ENCODE peak calls at places on chromosomes 7 and 10, in ten cellular contexts. E, P, B, M, H, O, K, R, Z and S are unnamed samples.

GRCh38 chr10:19169684-19170083 is 121.1 kb downstream of the MALRD1 start:
- DNase-seq in E (no peak), P (no peak), B (no peak), M (peak), H (no peak), O (no peak), K (no peak), R (no peak), Z (no peak), S (no peak)

GRCh38 chr10:129105266-129105665 is 361.8 kb upstream of the MGMT start:
- DNase-seq in E (no peak), P (no peak), B (no peak), M (no peak), H (no peak), O (no peak), K (no peak), R (no peak), Z (no peak), S (no peak)

GRCh38 chr7:1569016-1569415 is 816 bp downstream of the PSMG3 start:
- DNase-seq in E (no peak), P (no peak), B (no peak), M (no peak), H (no peak), O (no peak), K (no peak), R (peak), Z (no peak), S (no peak)

GRCh38 chr10:14904316-14904732 is 25.7 kb downstream of the SUV39H2 start:
- DNase-seq in E (no peak), P (no peak), B (no peak), M (peak), H (no peak), O (peak), K (no peak), R (peak), Z (no peak), S (no peak)

GRCh38 chr7:24728503-24729364 is 28.5 kb downstream of the GSDME start:
- DNase-seq in E (no peak), P (no peak), B (peak), M (no peak), H (no peak), O (no peak), K (no peak), R (no peak), Z (no peak), S (no peak)

GRCh38 chr10:34690403-34691049 is 124.6 kb downstream of the PARD3 start:
- DNase-seq in E (no peak), P (no peak), B (no peak), M (no peak), H (no peak), O (no peak), K (no peak), R (no peak), Z (no peak), S (no peak)

GRCh38 chr7:97090761-97091353 is 26.6 kb upstream of the SDHAF3 start:
- DNase-seq in E (no peak), P (no peak), B (no peak), M (no peak), H (no peak), O (no peak), K (no peak), R (no peak), Z (no peak), S (no peak)

GRCh38 chr10:24313233-24313632 is 104.3 kb downstream of the KIAA1217 start:
- DNase-seq in E (no peak), P (no peak), B (no peak), M (no peak), H (no peak), O (no peak), K (no peak), R (no peak), Z (no peak), S (no peak)

GRCh38 chr10:61673360-61673759 is 10.6 kb downstream of the CABCOCO1 start:
- DNase-seq in E (no peak), P (no peak), B (no peak), M (no peak), H (no peak), O (no peak), K (no peak), R (no peak), Z (no peak), S (no peak)

GRCh38 chr7:134016223-134016941 is 110.8 kb upstream of the LRGUK start:
- DNase-seq in E (no peak), P (no peak), B (no peak), M (peak), H (no peak), O (peak), K (no peak), R (no peak), Z (no peak), S (no peak)

GRCh38 chr10:13294156-13294555 is 5.7 kb downstream of the PHYH start:
- DNase-seq in E (no peak), P (no peak), B (no peak), M (no peak), H (no peak), O (no peak), K (no peak), R (no peak), Z (no peak), S (no peak)

GRCh38 chr7:139914861-139915300 is 85.8 kb downstream of the TBXAS1 start:
- DNase-seq in E (no peak), P (no peak), B (no peak), M (no peak), H (no peak), O (no peak), K (no peak), R (no peak), Z (no peak), S (no peak)

GRCh38 chr7:155602156-155602555 is 42.3 kb upstream of the RBM33 start:
- DNase-seq in E (no peak), P (no peak), B (no peak), M (no peak), H (no peak), O (no peak), K (no peak), R (no peak), Z (no peak), S (no peak)

GRCh38 chr7:76191783-76192240 is 9.9 kb upstream of the SRRM3 start:
- DNase-seq in E (no peak), P (no peak), B (no peak), M (peak), H (no peak), O (peak), K (no peak), R (peak), Z (no peak), S (no peak)

GRCh38 chr10:46175311-46175710 is 111.5 kb upstream of the ANTXRL start:
- DNase-seq in E (no peak), P (no peak), B (no peak), M (no peak), H (no peak), O (no peak), K (no peak), R (no peak), Z (no peak), S (no peak)

GRCh38 chr7:66269978-66270377 is 64.8 kb downstream of the TPST1 start:
- DNase-seq in E (no peak), P (peak), B (no peak), M (no peak), H (no peak), O (no peak), K (no peak), R (no peak), Z (no peak), S (no peak)

GRCh38 chr7:30879139-30880089 is 32.2 kb upstream of the AQP1 start:
- DNase-seq in E (no peak), P (no peak), B (no peak), M (no peak), H (no peak), O (no peak), K (no peak), R (no peak), Z (no peak), S (no peak)

GRCh38 chr10:4828005-4828404 is 2.0 kb downstream of the AKR1E2 start:
- DNase-seq in E (no peak), P (no peak), B (no peak), M (no peak), H (no peak), O (no peak), K (no peak), R (peak), Z (no peak), S (no peak)

GRCh38 chr7:139092090-139092796 is 17.3 kb downstream of the ZC3HAV1 start:
- DNase-seq in E (no peak), P (no peak), B (no peak), M (no peak), H (no peak), O (no peak), K (no peak), R (no peak), Z (no peak), S (no peak)

GRCh38 chr10:13816195-13816926 is 229.6 kb downstream of the PRPF18 start:
- DNase-seq in E (no peak), P (peak), B (peak), M (no peak), H (peak), O (no peak), K (no peak), R (no peak), Z (no peak), S (no peak)

GRCh38 chr7:37943905-37944736 is 23.7 kb downstream of the EPDR1 start:
- DNase-seq in E (no peak), P (no peak), B (no peak), M (peak), H (no peak), O (no peak), K (no peak), R (no peak), Z (peak), S (no peak)

GRCh38 chr7:104416866-104417393 is 88.5 kb downstream of the LHFPL3 start:
- DNase-seq in E (no peak), P (no peak), B (no peak), M (no peak), H (no peak), O (no peak), K (no peak), R (no peak), Z (no peak), S (no peak)

GRCh38 chr7:142950235-142950634 is 11.0 kb downstream of the LLCFC1 start:
- DNase-seq in E (no peak), P (no peak), B (no peak), M (no peak), H (no peak), O (no peak), K (no peak), R (no peak), Z (no peak), S (no peak)

GRCh38 chr7:22765609-22766008 is 38.6 kb downstream of the IL6 start:
- DNase-seq in E (no peak), P (no peak), B (no peak), M (no peak), H (no peak), O (no peak), K (peak), R (no peak), Z (peak), S (no peak)

GRCh38 chr10:484441-484924 is 205.0 kb downstream of the DIP2C start:
- DNase-seq in E (peak), P (no peak), B (no peak), M (no peak), H (no peak), O (no peak), K (peak), R (no peak), Z (no peak), S (no peak)

GRCh38 chr10:123069271-123069670 is 60.5 kb downstream of the ACADSB start:
- DNase-seq in E (no peak), P (no peak), B (no peak), M (no peak), H (no peak), O (no peak), K (no peak), R (no peak), Z (no peak), S (no peak)

GRCh38 chr7:35800718-35801391 is at the start of gene SEPTIN7:
- DNase-seq in E (peak), P (peak), B (peak), M (peak), H (peak), O (peak), K (peak), R (peak), Z (peak), S (peak)

GRCh38 chr7:35802649-35803048 is 1.8 kb downstream of the SEPTIN7 start:
- DNase-seq in E (no peak), P (no peak), B (no peak), M (peak), H (no peak), O (no peak), K (no peak), R (peak), Z (no peak), S (no peak)

GRCh38 chr7:35802102-35802466 is 1.2 kb downstream of the SEPTIN7 start:
- DNase-seq in E (no peak), P (no peak), B (no peak), M (no peak), H (no peak), O (no peak), K (no peak), R (no peak), Z (no peak), S (no peak)

GRCh38 chr7:35801392-35802101 is 690 bp downstream of the SEPTIN7 start:
- DNase-seq in E (peak), P (peak), B (peak), M (peak), H (peak), O (no peak), K (peak), R (peak), Z (no peak), S (peak)

DNA sequence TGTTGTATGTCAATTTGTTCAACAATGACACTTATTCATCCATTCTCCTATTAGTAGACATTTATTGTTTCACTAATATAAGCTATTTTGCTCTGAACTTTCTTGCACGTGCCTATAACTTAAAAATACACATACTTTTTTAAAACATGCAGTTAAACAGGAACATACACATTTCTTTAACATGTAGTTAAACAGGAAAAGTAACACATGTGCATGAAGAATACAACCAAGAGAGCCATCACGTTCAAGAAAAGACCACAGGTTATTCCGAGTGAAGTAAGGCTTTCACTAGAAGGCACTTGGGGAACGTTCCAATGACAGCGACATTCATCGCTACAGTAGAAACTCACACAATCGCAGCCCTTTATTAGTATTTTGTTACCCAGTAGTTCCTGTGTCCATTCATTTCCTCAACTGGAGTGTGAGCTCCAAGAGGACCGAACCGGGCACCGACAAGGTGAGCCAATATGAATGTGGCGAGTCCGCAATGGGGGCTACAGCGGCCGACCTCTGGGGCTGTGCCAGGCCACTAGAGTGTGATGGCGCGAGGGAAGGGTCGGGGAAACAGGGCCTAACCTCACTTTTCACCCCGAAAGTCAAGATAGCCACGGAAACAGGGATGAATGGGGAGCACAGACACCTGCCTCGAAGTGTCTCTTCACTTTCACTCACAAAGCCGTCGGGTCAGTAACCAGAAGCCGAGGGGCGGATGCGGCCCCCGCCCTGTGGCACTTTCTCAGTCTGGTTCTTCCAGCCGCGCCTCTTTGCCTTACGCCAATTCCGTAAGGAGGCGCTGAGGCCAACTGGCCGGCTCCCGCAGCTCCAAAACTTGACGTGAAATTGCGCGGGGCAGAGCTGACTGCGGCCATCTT is 775 bp upstream of the SEPTIN7 start:
- DNase-seq in E (peak), P (peak), B (peak), M (peak), H (peak), O (no peak), K (peak), R (peak), Z (peak), S (peak)
- TF ChIP-seq POLR2A in E (no peak), P (no peak), B (no peak), M (no peak), H (no peak), O (peak), K (peak), R (peak), Z (peak), S (peak)

GRCh38 chr10:113356794-113357687 is 195.8 kb upstream of the HABP2 start:
- DNase-seq in E (no peak), P (no peak), B (no peak), M (no peak), H (peak), O (no peak), K (no peak), R (no peak), Z (no peak), S (no peak)
- TF ChIP-seq POLR2AphosphoS5 in E (no peak), P (no peak), B (no peak), M (no peak), H (peak), O (no peak), K (no peak), R (no peak), Z (no peak), S (no peak)

GRCh38 chr10:33335800-33336605 is 1.5 kb upstream of the NRP1 start:
- DNase-seq in E (peak), P (no peak), B (peak), M (no peak), H (peak), O (no peak), K (no peak), R (no peak), Z (no peak), S (peak)
- TF ChIP-seq POLR2A in E (no peak), P (no peak), B (no peak), M (no peak), H (no peak), O (no peak), K (no peak), R (no peak), Z (no peak), S (no peak)

DNA sequence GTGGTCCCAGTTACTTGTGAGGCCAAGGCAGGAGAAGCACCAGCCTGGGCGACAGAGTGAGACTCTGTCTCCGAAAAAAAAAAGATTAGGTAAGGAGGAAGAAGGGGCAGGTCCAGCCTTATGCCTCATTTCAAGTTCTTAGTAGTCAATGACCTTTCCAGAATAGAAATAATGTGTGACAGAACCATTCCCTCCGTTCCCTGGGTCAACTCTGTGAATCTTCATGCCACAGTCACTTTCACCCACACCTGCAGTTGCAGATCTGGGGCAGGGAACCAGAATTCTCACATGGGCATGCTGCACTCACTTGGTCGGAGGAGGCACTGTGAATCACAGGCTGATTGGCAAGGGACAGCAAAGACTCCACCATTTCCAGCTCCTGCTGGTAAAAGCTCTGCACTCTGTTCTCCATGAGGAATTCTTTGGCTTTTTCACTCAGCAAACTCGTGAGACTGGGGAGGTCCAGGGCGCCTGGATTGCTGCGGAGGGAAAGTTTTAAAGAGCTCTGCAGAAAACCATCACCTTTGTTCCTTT is 20.7 kb downstream of the STN1 start:
- DNase-seq in E (no peak), P (no peak), B (no peak), M (no peak), H (no peak), O (no peak), K (no peak), R (no peak), Z (no peak), S (no peak)
- TF ChIP-seq POLR2AphosphoS5 in E (no peak), P (no peak), B (no peak), M (no peak), H (no peak), O (no peak), K (no peak), R (no peak), Z (no peak), S (no peak)

GRCh38 chr7:27143950-27144798 is 693 bp upstream of the HOXA5 start:
- DNase-seq in E (peak), P (no peak), B (peak), M (no peak), H (peak), O (no peak), K (no peak), R (no peak), Z (no peak), S (no peak)

GRCh38 chr7:27144799-27145166 is 1.3 kb upstream of the HOXA5 start:
- DNase-seq in E (peak), P (no peak), B (no peak), M (no peak), H (peak), O (no peak), K (no peak), R (no peak), Z (no peak), S (no peak)

GRCh38 chr7:27142562-27143021 is 889 bp downstream of the HOXA5 start:
- DNase-seq in E (no peak), P (no peak), B (no peak), M (no peak), H (no peak), O (no peak), K (no peak), R (no peak), Z (no peak), S (no peak)

GRCh38 chr7:27141591-27142561 is 1.6 kb downstream of the HOXA5 start:
- DNase-seq in E (peak), P (no peak), B (peak), M (peak), H (no peak), O (no peak), K (no peak), R (no peak), Z (no peak), S (no peak)

GRCh38 chr7:27143022-27143949 is at the start of gene HOXA5:
- DNase-seq in E (peak), P (peak), B (peak), M (peak), H (peak), O (no peak), K (no peak), R (no peak), Z (no peak), S (no peak)
- TF ChIP-seq POLR2A in E (no peak), P (peak), B (peak), M (peak), H (peak), O (no peak), K (no peak), R (no peak), Z (no peak), S (no peak)

GRCh38 chr10:29874604-29875269 is 184.6 kb downstream of the JCAD start:
- DNase-seq in E (no peak), P (no peak), B (no peak), M (no peak), H (no peak), O (no peak), K (no peak), R (no peak), Z (no peak), S (no peak)
- TF ChIP-seq POLR2AphosphoS5 in E (no peak), P (no peak), B (no peak), M (no peak), H (no peak), O (no peak), K (no peak), R (no peak), Z (no peak), S (no peak)

DNA sequence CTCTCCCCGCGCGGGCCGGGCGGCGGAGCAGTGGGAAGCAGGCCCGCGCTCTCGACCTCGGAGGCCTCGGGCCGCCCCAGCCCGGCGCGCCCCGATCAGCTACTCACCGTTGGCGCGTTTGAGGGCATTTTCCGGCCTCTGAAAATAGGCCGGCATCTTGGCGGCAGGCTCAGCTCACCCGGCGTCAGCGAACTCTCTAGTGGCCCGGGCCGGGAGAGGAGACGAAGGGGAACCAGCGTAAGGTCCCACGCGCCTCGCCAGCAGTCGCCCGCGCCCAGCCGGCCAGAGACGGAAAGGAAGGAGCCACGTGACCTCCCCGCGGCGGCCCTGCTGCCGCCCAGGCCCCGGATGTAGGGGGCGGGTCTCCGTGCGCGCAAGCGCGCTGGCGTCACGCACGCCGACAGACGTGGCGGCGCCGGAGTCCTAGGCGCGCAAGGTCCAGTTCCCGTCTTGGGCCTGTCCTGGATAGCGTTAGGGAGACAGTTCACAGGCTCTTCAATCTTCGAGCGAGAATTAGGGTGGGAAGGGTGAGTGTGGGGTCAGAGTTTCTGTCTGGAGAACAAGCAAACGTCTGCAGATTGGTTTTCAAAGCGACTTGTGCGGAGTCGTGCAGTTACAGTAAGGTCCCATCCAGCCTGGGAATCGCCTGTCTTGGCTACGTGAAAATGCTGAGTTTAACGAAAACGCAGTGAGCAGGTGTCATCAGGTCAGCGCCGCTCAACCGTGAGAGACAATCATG is at the start of gene EIF3A:
- DNase-seq in E (peak), P (peak), B (peak), M (peak), H (peak), O (peak), K (peak), R (peak), Z (peak), S (peak)
- TF ChIP-seq POLR2A in E (peak), P (peak), B (peak), M (peak), H (peak), O (peak), K (peak), R (peak), Z (peak), S (peak)

GRCh38 chr7:8389898-8390642 is 43.3 kb upstream of the NXPH1 start:
- DNase-seq in E (no peak), P (no peak), B (no peak), M (no peak), H (no peak), O (peak), K (no peak), R (peak), Z (no peak), S (no peak)
- TF ChIP-seq POLR2AphosphoS5 in E (no peak), P (no peak), B (no peak), M (no peak), H (no peak), O (peak), K (no peak), R (no peak), Z (no peak), S (no peak)

GRCh38 chr7:99839560-99840011 is 11.8 kb downstream of the CYP3A43 start:
- DNase-seq in E (no peak), P (peak), B (no peak), M (no peak), H (no peak), O (no peak), K (no peak), R (no peak), Z (no peak), S (no peak)
- TF ChIP-seq POLR2A in E (no peak), P (no peak), B (no peak), M (no peak), H (no peak), O (no peak), K (no peak), R (no peak), Z (no peak), S (no peak)